ENCODE peak calls at places on chromosomes 5 and 9, in five cellular contexts. U, G, C, E and P are unnamed samples.

GRCh38 chr5:1780621-1780945 is 19.1 kb downstream of the MRPL36 start:
- DNase-seq in U (no peak), G (no peak), C (no peak), E (no peak), P (no peak)

GRCh38 chr5:40477856-40478546 is 201.7 kb upstream of the PTGER4 start:
- DNase-seq in U (no peak), G (no peak), C (peak; percentile 10), E (peak; percentile 29), P (no peak)

GRCh38 chr9:126661521-126662251 is 48.0 kb downstream of the LMX1B start:
- DNase-seq in U (no peak), G (peak; percentile 41), C (peak; percentile 13), E (peak; percentile 6), P (no peak)

GRCh38 chr5:24643880-24644279 is 898 bp downstream of the CDH10 start:
- DNase-seq in U (no peak), G (no peak), C (no peak), E (no peak), P (no peak)

GRCh38 chr9:124133752-124134151 is 122.2 kb downstream of the LHX2 start:
- DNase-seq in U (no peak), G (peak; percentile 64), C (peak; percentile 43), E (peak; percentile 26), P (no peak)

GRCh38 chr5:14281746-14282181 is 138.6 kb downstream of the TRIO start:
- DNase-seq in U (no peak), G (no peak), C (no peak), E (no peak), P (no peak)

GRCh38 chr5:40165789-40166728 is 513.7 kb upstream of the PTGER4 start:
- DNase-seq in U (no peak), G (no peak), C (peak; percentile 15), E (peak; percentile 19), P (no peak)

GRCh38 chr5:38634961-38635369 is 78.5 kb upstream of the LIFR start:
- DNase-seq in U (no peak), G (no peak), C (peak; percentile 16), E (no peak), P (no peak)

GRCh38 chr9:133497443-133497842 is 18.5 kb upstream of the SLC2A6 start:
- DNase-seq in U (no peak), G (no peak), C (no peak), E (no peak), P (no peak)

GRCh38 chr5:16776611-16777251 is 159.4 kb downstream of the MYO10 start:
- DNase-seq in U (no peak), G (peak; percentile 62), C (peak; percentile 54), E (no peak), P (no peak)

GRCh38 chr5:130270786-130271185 is 366.5 kb downstream of the CHSY3 start:
- DNase-seq in U (no peak), G (no peak), C (no peak), E (no peak), P (no peak)

GRCh38 chr5:152202321-152202720 is 202.8 kb downstream of the NMUR2 start:
- DNase-seq in U (no peak), G (no peak), C (no peak), E (no peak), P (no peak)

GRCh38 chr9:19619221-19619620 is 169.6 kb downstream of the SLC24A2 start:
- DNase-seq in U (peak; percentile 44), G (no peak), C (no peak), E (no peak), P (no peak)

GRCh38 chr5:125005287-125005686 is 258.8 kb upstream of the ZNF608 start:
- DNase-seq in U (peak; percentile 12), G (no peak), C (no peak), E (no peak), P (no peak)

GRCh38 chr9:98709968-98710965 is 1.5 kb upstream of the GABBR2 start:
- DNase-seq in U (no peak), G (no peak), C (peak; percentile 32), E (peak; percentile 73), P (no peak)

GRCh38 chr9:34048730-34049629 is at the start of gene UBAP2:
- DNase-seq in U (peak; percentile 95), G (peak; percentile 96), C (peak; percentile 99), E (peak; percentile 97), P (peak; percentile 95)

GRCh38 chr5:175810457-175810856 is 60.9 kb upstream of the CPLX2 start:
- DNase-seq in U (no peak), G (no peak), C (no peak), E (no peak), P (no peak)

GRCh38 chr5:175805256-175806011 is 65.9 kb upstream of the CPLX2 start:
- DNase-seq in U (no peak), G (no peak), C (no peak), E (no peak), P (no peak)

GRCh38 chr5:175813943-175814630 is 57.3 kb upstream of the CPLX2 start:
- DNase-seq in U (peak; percentile 75), G (no peak), C (no peak), E (no peak), P (no peak)

GRCh38 chr5:175811594-175811993 is 59.8 kb upstream of the CPLX2 start:
- DNase-seq in U (no peak), G (no peak), C (no peak), E (no peak), P (no peak)

DNA sequence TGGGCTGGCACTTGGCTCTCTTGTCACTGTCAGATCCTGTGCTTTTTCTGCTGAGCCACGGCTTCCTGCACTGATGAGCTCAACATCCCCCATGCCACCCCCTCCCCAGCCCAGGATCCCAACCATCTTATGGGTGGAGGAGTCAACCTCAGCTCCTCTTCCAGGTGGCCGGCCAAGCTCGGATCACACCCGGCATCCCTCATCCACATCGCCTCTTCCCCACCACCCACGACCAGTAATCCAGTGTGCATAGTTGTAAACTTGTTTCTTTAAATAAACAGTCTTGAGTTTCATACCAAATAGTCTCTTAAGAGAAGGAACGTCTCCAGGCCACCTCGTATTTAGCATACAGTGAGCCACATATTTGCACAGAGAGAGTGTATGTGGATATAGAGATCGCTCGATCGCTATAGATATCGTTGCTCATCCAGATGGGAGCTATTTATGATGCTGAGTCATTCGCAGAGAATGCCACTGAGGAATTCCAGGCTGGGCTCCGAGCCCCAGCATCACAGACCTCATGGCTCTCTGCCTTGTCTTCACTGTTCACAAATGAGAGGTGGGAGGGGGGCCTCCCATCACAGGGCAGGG is 61.8 kb upstream of the CPLX2 start:
- DNase-seq in U (no peak), G (peak; percentile 47), C (peak; percentile 89), E (peak; percentile 86), P (no peak)
- TF ChIP-seq RFX5 in U (no peak), G (no peak), C (no peak), E (no peak), P (no peak)

DNA sequence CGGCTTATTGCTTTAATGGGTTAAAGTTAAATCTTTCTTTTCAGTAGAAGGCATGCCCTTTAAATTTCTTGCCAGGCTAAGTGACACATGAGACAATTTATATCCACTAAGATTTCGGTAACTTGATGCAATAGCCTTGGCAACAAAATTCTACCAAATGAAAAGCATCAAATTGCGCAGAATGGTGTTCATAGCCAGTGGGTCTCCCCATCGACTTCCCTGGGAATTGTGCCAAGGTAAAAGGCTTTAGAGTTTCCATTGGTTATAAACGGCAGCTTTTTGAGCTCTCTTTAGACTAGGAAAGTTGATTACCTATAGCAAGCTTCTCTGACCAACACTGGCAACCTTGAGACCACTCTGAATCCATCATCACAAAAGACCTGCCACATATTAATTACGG is 358.4 kb downstream of the ARRDC3 start:
- DNase-seq in U (no peak), G (no peak), C (no peak), E (no peak), P (no peak)
- TF ChIP-seq RFX5 in U (no peak), G (no peak), C (no peak), E (no peak), P (no peak)

GRCh38 chr5:93343570-93343969 is 237.4 kb downstream of the NR2F1-AS1 start:
- DNase-seq in U (no peak), G (no peak), C (no peak), E (peak; percentile 84), P (peak; percentile 11)
- TF ChIP-seq RFX5 in U (no peak), G (no peak), C (no peak), E (no peak), P (no peak)

GRCh38 chr5:148378670-148379069 is 5.1 kb upstream of the FBXO38 start:
- DNase-seq in U (no peak), G (no peak), C (no peak), E (no peak), P (no peak)

GRCh38 chr5:148376198-148376597 is 7.6 kb upstream of the FBXO38 start:
- DNase-seq in U (no peak), G (no peak), C (no peak), E (no peak), P (no peak)

GRCh38 chr5:148372331-148372730 is 11.4 kb upstream of the FBXO38 start:
- DNase-seq in U (no peak), G (no peak), C (no peak), E (no peak), P (no peak)

GRCh38 chr5:148372883-148373282 is 10.9 kb upstream of the FBXO38 start:
- DNase-seq in U (no peak), G (no peak), C (no peak), E (no peak), P (no peak)

GRCh38 chr5:148374693-148375360 is 8.9 kb upstream of the FBXO38 start:
- DNase-seq in U (peak; percentile 31), G (peak; percentile 72), C (peak; percentile 67), E (peak; percentile 65), P (no peak)
- TF ChIP-seq RFX5 in U (no peak), G (no peak), C (no peak), E (no peak), P (no peak)

DNA sequence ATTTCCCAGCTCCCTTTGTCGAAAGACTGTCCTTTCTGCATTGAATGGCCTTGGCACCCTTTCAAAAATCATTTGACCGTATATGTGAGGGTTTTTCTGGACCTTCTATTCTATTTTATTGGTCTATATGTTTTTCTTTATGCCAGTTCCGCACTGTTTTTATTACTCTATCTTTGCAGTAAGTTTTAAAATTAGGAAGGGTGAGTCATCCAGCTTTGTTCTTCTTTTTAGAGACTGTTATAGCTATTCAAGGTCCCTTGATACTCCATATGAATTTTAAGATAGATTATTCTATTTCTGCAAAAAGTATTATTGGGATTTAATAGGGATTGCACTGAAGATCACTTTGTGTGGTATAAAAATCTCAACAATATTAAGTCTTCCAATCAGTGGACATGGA is 44.2 kb upstream of the STARD4 start:
- DNase-seq in U (no peak), G (no peak), C (no peak), E (no peak), P (no peak)
- TF ChIP-seq RFX5 in U (no peak), G (no peak), C (no peak), E (no peak), P (no peak)